ENCODE peak calls at places on chromosomes 16 and 17, in seven cellular contexts. K is nucleus accumbens, F is transverse colon, J is NCI-H1105, T is left ventricle myocardium superior, G is iris pigment epithelial cell, Y is OCI-LY7. O is an unnamed sample.

GRCh38 chr16:48617711-48618148 is 7.8 kb upstream of the N4BP1 start:
- DNase-seq in K (no peak), F (no peak), J (peak; percentile 86), T (peak; percentile 73), G (peak; percentile 56), Y (no peak), O (no peak)

GRCh38 chr17:51711581-51711980 is 446.9 kb downstream of the CA10 start:
- DNase-seq in K (no peak), F (no peak), J (no peak), T (no peak), G (no peak), Y (no peak), O (no peak)

GRCh38 chr16:30678586-30678970 is 20.3 kb downstream of the FBRS start:
- DNase-seq in K (no peak), F (no peak), J (no peak), T (no peak), G (no peak), Y (no peak), O (no peak)

GRCh38 chr17:73806768-73807167 is 162.5 kb upstream of the SDK2 start:
- DNase-seq in K (no peak), F (no peak), J (no peak), T (no peak), G (no peak), Y (no peak), O (no peak)

GRCh38 chr16:23072084-23072599 is 77.1 kb downstream of the USP31 start:
- DNase-seq in K (no peak), F (peak; percentile 84), J (no peak), T (peak; percentile 95), G (peak; percentile 88), Y (no peak), O (no peak)

GRCh38 chr16:15907863-15908478 is 19.6 kb upstream of the CEP20 start:
- DNase-seq in K (no peak), F (peak; percentile 50), J (no peak), T (no peak), G (peak; percentile 58), Y (peak; percentile 98), O (no peak)

GRCh38 chr17:34015253-34015652 is 239.8 kb upstream of the CCL2 start:
- DNase-seq in K (no peak), F (no peak), J (no peak), T (no peak), G (no peak), Y (no peak), O (no peak)

GRCh38 chr16:12586701-12587100 is 217.0 kb downstream of the CPPED1 start:
- DNase-seq in K (no peak), F (no peak), J (no peak), T (no peak), G (no peak), Y (no peak), O (no peak)

GRCh38 chr17:32551186-32551955 is 64.6 kb downstream of the CDK5R1 start:
- DNase-seq in K (no peak), F (no peak), J (no peak), T (no peak), G (peak; percentile 82), Y (no peak), O (peak; percentile 31)

GRCh38 chr16:80314042-80314441 is 226.8 kb upstream of the DYNLRB2 start:
- DNase-seq in K (no peak), F (no peak), J (no peak), T (no peak), G (no peak), Y (no peak), O (no peak)